ENCODE peak calls at places on chromosome 12, in ten cellular contexts. X is A549, C is tibial nerve, Z is SK-N-SH, V is ovary, K is stomach, W is sigmoid colon, G is esophagus muscularis mucosa, H is suprapubic skin, I is K562. M is an unnamed sample.
A peak's percentile ranks its signal among the peaks of the same experiment; 100 is the strongest.

GRCh38 chr12:17215754-17216153 is 609.8 kb upstream of the LMO3 start:
- DNase-seq in W (no peak), X (peak; percentile 6), H (no peak), I (no peak), C (no peak), K (no peak), G (no peak), Z (no peak), V (no peak), M (no peak)

GRCh38 chr12:4119157-4119761 is 154.3 kb upstream of the CCND2 start:
- DNase-seq in K (no peak), C (no peak), V (no peak), G (peak; percentile 72), W (no peak), Z (no peak), H (no peak), I (no peak), X (no peak), M (peak; percentile 27)

GRCh38 chr12:57803317-57803893 is 15.1 kb downstream of the AVIL start:
- DNase-seq in V (no peak), G (no peak), H (no peak), Z (peak; percentile 68), K (peak; percentile 62), C (no peak), I (peak; percentile 63), W (no peak), X (peak; percentile 69), M (peak; percentile 32)

GRCh38 chr12:51171884-51172514 is 936 bp downstream of the TFCP2 start:
- DNase-seq in G (no peak), X (no peak), C (peak; percentile 12), V (no peak), Z (no peak), W (no peak), H (no peak), K (peak; percentile 27), I (no peak), M (peak; percentile 24)

GRCh38 chr12:107917912-107918800 is 143.7 kb downstream of the ASCL4 start:
- DNase-seq in V (no peak), X (peak; percentile 54), G (peak; percentile 72), H (no peak), Z (peak; percentile 69), I (peak; percentile 23), C (no peak), K (no peak), W (no peak), M (no peak)

GRCh38 chr12:93226356-93226755 is 151.4 kb upstream of the NUDT4 start:
- DNase-seq in Z (no peak), C (no peak), V (no peak), G (no peak), H (no peak), W (no peak), I (no peak), X (no peak), K (no peak), M (no peak)

GRCh38 chr12:114982760-114983159 is 298.8 kb upstream of the TBX3 start:
- DNase-seq in X (no peak), G (no peak), Z (peak; percentile 21), K (no peak), W (no peak), I (peak; percentile 29), V (no peak), H (no peak), C (no peak), M (no peak)

GRCh38 chr12:51208016-51208660 is 9.7 kb downstream of the POU6F1 start:
- DNase-seq in K (no peak), W (no peak), V (no peak), Z (no peak), X (no peak), C (no peak), I (no peak), G (no peak), H (no peak), M (no peak)

GRCh38 chr12:64102339-64102738 is 119.8 kb downstream of the KICS2 start:
- DNase-seq in V (no peak), C (no peak), G (no peak), Z (no peak), I (no peak), H (no peak), X (no peak), W (no peak), K (no peak), M (no peak)

GRCh38 chr12:52956987-52957386 is 8.1 kb downstream of the KRT18 start:
- DNase-seq in W (no peak), G (no peak), X (no peak), H (no peak), V (no peak), Z (no peak), C (no peak), K (no peak), I (no peak), M (no peak)

DNA sequence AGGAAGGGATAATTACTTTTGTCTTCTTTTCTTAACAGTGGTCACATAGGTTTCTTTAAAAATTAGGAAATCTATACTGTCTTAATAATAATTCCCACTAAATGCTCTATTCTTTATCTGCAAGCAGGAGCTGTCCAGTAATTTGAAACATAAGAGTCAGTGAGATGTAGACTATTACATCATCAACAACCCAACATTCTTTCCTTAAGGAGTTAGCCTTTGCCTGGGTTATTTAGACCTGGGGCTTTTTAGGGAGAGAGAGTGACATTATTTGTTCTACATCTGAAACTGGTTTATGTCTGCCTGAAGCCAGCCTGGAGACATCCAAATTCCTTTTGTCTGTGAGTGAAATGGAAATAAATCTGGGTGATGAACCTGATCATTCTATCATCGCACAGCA is 294.4 kb downstream of the TMTC2 start:
- DNase-seq in Z (no peak), H (no peak), I (no peak), V (no peak), W (no peak), C (no peak), K (no peak), G (no peak), X (no peak), M (no peak)
- TF ChIP-seq EP300 in Z (no peak), H (no peak), I (no peak), V (no peak), W (no peak), C (no peak), K (no peak), G (no peak), X (no peak), M (no peak)

GRCh38 chr12:124578854-124579253 is 11.4 kb upstream of the NCOR2 start:
- DNase-seq in C (no peak), V (no peak), I (no peak), Z (no peak), X (no peak), W (no peak), G (no peak), K (no peak), H (no peak), M (no peak)

GRCh38 chr12:124577374-124577773 is 10.0 kb upstream of the NCOR2 start:
- DNase-seq in K (no peak), G (no peak), C (no peak), X (no peak), I (no peak), Z (no peak), W (no peak), H (no peak), V (no peak), M (no peak)

GRCh38 chr12:124578445-124578844 is 11.0 kb upstream of the NCOR2 start:
- DNase-seq in W (no peak), Z (no peak), X (no peak), C (no peak), K (no peak), H (no peak), G (no peak), I (no peak), V (no peak), M (no peak)

GRCh38 chr12:124576061-124576650 is 8.7 kb upstream of the NCOR2 start:
- DNase-seq in X (no peak), G (no peak), Z (no peak), V (no peak), K (no peak), C (no peak), I (no peak), H (no peak), W (no peak), M (no peak)

GRCh38 chr12:124577986-124578385 is 10.6 kb upstream of the NCOR2 start:
- DNase-seq in X (no peak), C (no peak), H (no peak), Z (no peak), V (no peak), I (no peak), W (no peak), G (no peak), K (no peak), M (no peak)
- TF ChIP-seq CTCF in X (no peak), C (no peak), H (no peak), Z (no peak), V (no peak), I (no peak), W (no peak), G (no peak), K (no peak), M (no peak)

DNA sequence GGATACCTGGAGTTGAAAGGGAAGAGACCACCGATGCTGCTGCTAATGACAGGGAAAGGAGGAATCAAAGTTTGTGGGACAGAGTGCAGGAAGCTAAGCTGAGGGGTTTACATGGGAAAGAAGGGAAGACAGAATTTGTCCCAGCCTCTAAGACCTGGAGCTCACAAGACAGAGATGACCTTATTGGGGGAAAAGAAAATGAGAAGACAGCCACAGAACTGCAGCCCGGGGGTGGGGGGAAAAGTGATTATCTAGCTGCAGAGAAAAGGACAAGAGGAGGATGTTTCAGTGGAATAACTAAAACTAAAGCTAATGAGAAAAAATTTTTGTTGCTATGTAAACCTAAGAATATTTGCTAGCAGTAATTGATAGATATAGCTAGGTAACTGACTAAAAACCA is 30.7 kb downstream of the NDUFA12 start:
- DNase-seq in Z (no peak), W (no peak), C (no peak), X (no peak), G (no peak), V (no peak), H (no peak), I (no peak), K (no peak), M (no peak)
- H3K4me1 ChIP-seq in Z (no peaks in the 10 kb centered on the region), W (no peaks in the 10 kb centered on the region), C (no peaks in the 10 kb centered on the region), X (no peaks in the 10 kb centered on the region), G (peaks cover under 1% of the 10 kb centered on the region), V (peaks cover 3% of the 10 kb centered on the region), H (no peaks in the 10 kb centered on the region), I (no peaks in the 10 kb centered on the region), K (no peaks in the 10 kb centered on the region), M (no peaks in the 10 kb centered on the region)

DNA sequence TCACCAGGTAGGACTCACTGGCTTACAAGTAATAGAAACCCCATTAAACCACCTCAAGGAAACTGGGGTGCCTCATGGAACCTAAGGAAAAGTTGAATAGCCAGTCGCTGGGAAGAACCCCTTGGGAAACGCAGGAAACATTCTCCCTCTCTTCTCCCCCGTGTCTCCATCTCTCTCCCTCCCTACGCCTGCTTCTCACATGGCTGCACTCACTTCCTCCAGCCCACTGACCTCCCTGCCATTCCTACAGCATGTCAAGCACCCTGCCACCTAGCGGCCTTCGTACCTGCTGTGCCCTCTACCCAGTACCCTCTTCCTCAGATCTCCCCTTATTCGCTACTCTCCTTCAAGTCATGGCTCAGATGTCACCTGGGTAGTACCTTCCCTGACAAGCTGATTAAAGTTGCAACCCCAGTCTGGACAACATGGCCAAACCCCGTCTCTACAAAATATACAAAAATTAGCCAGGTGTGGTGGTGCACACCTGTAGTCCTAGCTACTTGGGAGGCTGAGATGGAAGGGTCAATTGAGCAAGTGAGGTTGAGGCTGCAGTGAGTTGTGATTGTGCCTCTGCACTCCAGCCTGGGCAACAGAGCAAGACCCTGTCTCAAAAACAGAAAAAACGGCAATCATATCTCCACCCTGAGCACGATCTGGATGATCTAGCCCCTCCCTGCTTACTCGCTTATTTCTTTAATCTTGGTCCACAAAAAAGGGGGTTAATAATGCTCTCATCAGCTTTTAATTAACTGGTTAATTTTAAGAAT is 6.4 kb upstream of the DTX1 start:
- DNase-seq in I (no peak), H (no peak), G (no peak), X (peak; percentile 63), C (no peak), K (no peak), V (no peak), Z (peak; percentile 70), W (no peak), M (peak; percentile 33)
- TF ChIP-seq EP300 in I (no peak), H (no peak), G (no peak), X (no peak), C (no peak), K (no peak), V (no peak), Z (no peak), W (no peak), M (no peak)

M was measured in transverse colon.